ENCODE peak calls at places on chromosome 20, in four cellular contexts. N, O, F and S are unnamed samples. For H3K27me3, the result is how much of the 10 kb centered on the place peaks cover.

GRCh38 chr20:3836132-3836531 is 10.5 kb upstream of the MAVS start:
- DNase-seq in F (no peak), N (no peak), O (no peak), S (no peak)

GRCh38 chr20:366719-367485 is 13.7 kb upstream of the TRIB3 start:
- DNase-seq in F (no peak), N (no peak), O (no peak), S (no peak)

GRCh38 chr20:61631770-61632169 is 379.7 kb downstream of the CDH4 start:
- DNase-seq in N (no peak), F (no peak), O (no peak), S (no peak)

GRCh38 chr20:19427480-19427879 is 215.0 kb downstream of the SLC24A3 start:
- DNase-seq in O (peak), N (no peak), F (peak), S (no peak)

GRCh38 chr20:62923669-62924566 is 2.4 kb downstream of the DIDO1 start:
- DNase-seq in N (no peak), O (no peak), F (peak), S (no peak)

GRCh38 chr20:58895099-58895795 is 42.7 kb downstream of the GNAS start:
- DNase-seq in N (no peak), O (no peak), F (no peak), S (no peak)

GRCh38 chr20:9114709-9115108 is 45.8 kb downstream of the PLCB4 start:
- DNase-seq in N (no peak), O (peak), F (no peak), S (no peak)

GRCh38 chr20:11193241-11193640 is 519.4 kb upstream of the JAG1 start:
- DNase-seq in F (no peak), N (no peak), O (no peak), S (no peak)

GRCh38 chr20:54723723-54724122 is 248.3 kb downstream of the DOK5 start:
- DNase-seq in O (no peak), F (no peak), N (no peak), S (no peak)

GRCh38 chr20:112396-112795 is 24.9 kb downstream of the DEFB125 start:
- DNase-seq in F (no peak), N (no peak), O (no peak), S (no peak)

GRCh38 chr20:62572980-62573379 is 69.3 kb upstream of the SLCO4A1 start:
- DNase-seq in F (no peak), N (no peak), O (no peak), S (no peak)

GRCh38 chr20:64184795-64185194 is 20.5 kb downstream of the MYT1 start:
- DNase-seq in F (no peak), N (no peak), O (no peak), S (no peak)
- H3K27me3 ChIP-seq in F (under half), N (under half), O (under half), S (under half)

GRCh38 chr20:2538356-2538755 is 2.0 kb downstream of the TMC2 start:
- DNase-seq in F (no peak), O (no peak), N (no peak), S (no peak)

GRCh38 chr20:2538931-2539330 is 2.6 kb downstream of the TMC2 start:
- DNase-seq in N (no peak), O (no peak), F (no peak), S (no peak)

GRCh38 chr20:2537101-2537500 is 728 bp downstream of the TMC2 start:
- DNase-seq in F (no peak), N (no peak), O (no peak), S (no peak)

GRCh38 chr20:2536562-2536986 is at the start of gene TMC2:
- DNase-seq in O (no peak), F (no peak), N (no peak), S (no peak)

DNA sequence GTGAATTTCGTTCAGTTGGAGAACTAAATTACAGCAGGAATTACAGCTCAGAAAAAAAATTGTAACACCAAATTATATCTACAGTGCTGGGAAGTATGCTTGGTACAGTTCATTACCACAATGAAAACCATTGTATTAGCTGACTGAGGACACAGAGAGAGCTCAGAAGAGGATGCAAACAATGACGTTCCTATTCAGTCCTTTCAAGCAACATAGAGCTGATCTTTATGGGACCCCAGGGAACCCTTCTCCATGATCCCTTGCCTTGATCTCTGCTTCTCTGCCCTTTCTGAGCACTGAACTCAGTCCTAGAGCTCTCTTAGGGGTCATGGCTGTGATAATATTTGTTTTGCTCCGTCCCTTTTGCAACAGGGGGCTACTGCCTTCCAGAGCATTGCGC is 3.0 kb downstream of the TMC2 start:
- DNase-seq in F (no peak), N (no peak), O (no peak), S (no peak)
- H3K27me3 ChIP-seq in F (under half), N (under half), O (under half), S (half or more)

GRCh38 chr20:56581701-56582100 is 47.4 kb upstream of the TFAP2C start:
- DNase-seq in O (no peak), F (no peak), N (no peak), S (no peak)
- H3K27me3 ChIP-seq in O (under half), F (under half), N (under half), S (under half)

DNA sequence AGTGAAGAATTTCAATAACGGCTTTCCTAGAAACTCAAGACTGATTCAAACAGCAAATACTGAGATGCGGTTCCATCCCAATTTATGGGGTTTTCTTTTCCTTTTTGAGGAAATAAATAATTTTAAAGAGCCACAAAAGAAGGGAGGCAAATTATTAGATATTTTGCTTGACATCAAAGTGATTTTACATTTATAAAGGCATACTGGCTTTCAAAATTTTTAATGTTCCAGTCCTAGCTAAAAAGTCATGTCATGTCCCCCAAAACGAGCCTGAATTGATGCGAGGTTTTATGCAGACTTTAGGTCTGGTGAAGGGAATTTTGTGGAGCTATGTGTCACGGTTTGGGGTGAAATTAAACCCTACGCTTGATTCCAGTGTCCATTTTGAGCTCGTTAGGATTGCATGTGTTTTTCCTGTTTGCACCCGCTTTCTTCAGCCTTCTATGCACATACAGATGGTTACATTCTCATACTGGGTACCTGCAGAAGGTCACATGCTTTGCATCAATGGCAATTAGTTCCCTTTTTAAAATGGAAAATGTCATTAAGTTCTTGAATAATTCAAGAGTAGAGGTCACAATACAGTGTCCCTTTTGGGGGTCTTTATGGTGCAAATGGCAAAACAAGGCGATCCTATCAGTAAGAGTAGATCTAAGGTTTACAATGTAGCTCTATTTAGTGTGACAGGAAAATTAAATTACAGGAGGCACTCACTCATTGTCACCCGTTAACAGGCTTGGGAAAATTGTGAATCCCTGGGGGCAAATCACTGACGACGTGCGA is 17.3 kb downstream of the FOXA2 start:
- DNase-seq in F (no peak), O (no peak), N (no peak), S (no peak)
- H3K27me3 ChIP-seq in F (under half), O (half or more), N (under half), S (under half)

DNA sequence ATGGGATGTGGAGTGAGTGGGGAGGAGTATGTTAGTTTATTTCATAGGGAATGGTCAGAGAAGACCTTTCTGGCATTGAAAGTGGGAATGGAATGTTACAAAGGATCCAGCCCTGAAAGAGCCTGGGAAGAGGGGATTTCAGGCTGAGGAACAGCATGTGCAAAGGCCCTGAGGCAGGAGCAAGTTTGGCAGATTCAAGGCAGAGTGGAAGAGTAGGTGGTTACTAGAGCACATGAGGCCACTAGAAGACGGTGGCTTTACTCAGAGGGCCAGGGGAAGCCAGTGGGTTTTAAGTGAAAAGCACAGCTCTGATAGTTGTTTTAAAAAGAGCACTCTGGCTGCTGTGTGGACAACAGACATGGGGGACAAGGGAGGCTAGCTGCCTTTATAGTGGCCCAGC is 227.2 kb downstream of the ZMYND8 start:
- DNase-seq in N (no peak), F (no peak), O (no peak), S (no peak)
- H3K27me3 ChIP-seq in N (under half), F (under half), O (under half), S (under half)